ENCODE peak calls at places on chromosome 17, in four cellular contexts. L is GM23338, S is transverse colon, F is endodermal cell. O is an unnamed sample.

GRCh38 chr17:35930211-35931065 is at the start of gene RDM1:
- DNase-seq in S (peak; percentile 74), F (peak; percentile 98), L (peak; percentile 96), O (no peak)

GRCh38 chr17:81071761-81072741 is 37.1 kb downstream of the BAIAP2 start:
- DNase-seq in L (no peak), F (no peak), S (no peak), O (no peak)

GRCh38 chr17:61461967-61462733 is 9.9 kb downstream of the TBX4 start:
- DNase-seq in S (no peak), L (peak; percentile 52), F (peak; percentile 82), O (no peak)

GRCh38 chr17:20098314-20098713 is 89.2 kb downstream of the SPECC1 start:
- DNase-seq in S (no peak), L (no peak), F (no peak), O (no peak)

GRCh38 chr17:17235212-17236174 is 1.5 kb downstream of the FLCN start:
- DNase-seq in S (no peak), F (no peak), L (no peak), O (no peak)

GRCh38 chr17:11332706-11333105 is 91.7 kb downstream of the SHISA6 start:
- DNase-seq in F (peak; percentile 44), L (no peak), S (no peak), O (no peak)

GRCh38 chr17:63431939-63432804 is 13.9 kb downstream of the CYB561 start:
- DNase-seq in S (peak; percentile 40), L (no peak), F (no peak), O (peak; percentile 54)

GRCh38 chr17:40793800-40794199 is 6.0 kb downstream of the KRT28 start:
- DNase-seq in L (no peak), S (no peak), F (no peak), O (no peak)

GRCh38 chr17:66727634-66728570 is 107.0 kb upstream of the CACNG5 start:
- DNase-seq in F (peak; percentile 96), L (peak; percentile 88), S (peak; percentile 57), O (no peak)

GRCh38 chr17:40633871-40634270 is 13.7 kb downstream of the SMARCE1 start:
- DNase-seq in L (no peak), S (no peak), F (no peak), O (no peak)

GRCh38 chr17:82228842-82229685 is at the start of gene SLC16A3:
- DNase-seq in F (peak; percentile 88), L (peak; percentile 73), S (peak; percentile 78), O (no peak)

GRCh38 chr17:1485311-1485747 is 7.2 kb downstream of the MYO1C start:
- DNase-seq in L (peak; percentile 83), F (peak; percentile 93), S (peak; percentile 60), O (no peak)

GRCh38 chr17:56038136-56038535 is 115.1 kb upstream of the ANKFN1 start:
- DNase-seq in F (no peak), S (no peak), L (no peak), O (no peak)

GRCh38 chr17:73899839-73900238 is 255.6 kb upstream of the SDK2 start:
- DNase-seq in L (no peak), S (no peak), F (peak; percentile 28), O (no peak)

GRCh38 chr17:17173921-17174320 is 32.2 kb downstream of the PLD6 start:
- DNase-seq in L (no peak), F (no peak), S (no peak), O (no peak)

GRCh38 chr17:16419929-16420271 is 4.5 kb downstream of the TRPV2 start:
- DNase-seq in S (no peak), F (no peak), L (no peak), O (no peak)

GRCh38 chr17:47739150-47739549 is 6.1 kb downstream of the TBX21 start:
- DNase-seq in L (no peak), S (no peak), F (no peak), O (no peak)

GRCh38 chr17:47735139-47735464 is 2.1 kb downstream of the TBX21 start:
- DNase-seq in L (no peak), F (no peak), S (no peak), O (no peak)

GRCh38 chr17:47735536-47736011 is 2.5 kb downstream of the TBX21 start:
- DNase-seq in F (no peak), L (no peak), S (no peak), O (no peak)

GRCh38 chr17:47738178-47738577 is 5.1 kb downstream of the TBX21 start:
- DNase-seq in L (no peak), F (no peak), S (no peak), O (peak; percentile 55)

GRCh38 chr17:47736501-47737211 is 3.6 kb downstream of the TBX21 start:
- DNase-seq in F (no peak), L (no peak), S (no peak), O (no peak)
- H3K4me1 ChIP-seq in F (no peaks in the 10 kb centered on the region), L (peaks cover 6% of the 10 kb centered on the region), S (no peaks in the 10 kb centered on the region), O (no peaks in the 10 kb centered on the region)

DNA sequence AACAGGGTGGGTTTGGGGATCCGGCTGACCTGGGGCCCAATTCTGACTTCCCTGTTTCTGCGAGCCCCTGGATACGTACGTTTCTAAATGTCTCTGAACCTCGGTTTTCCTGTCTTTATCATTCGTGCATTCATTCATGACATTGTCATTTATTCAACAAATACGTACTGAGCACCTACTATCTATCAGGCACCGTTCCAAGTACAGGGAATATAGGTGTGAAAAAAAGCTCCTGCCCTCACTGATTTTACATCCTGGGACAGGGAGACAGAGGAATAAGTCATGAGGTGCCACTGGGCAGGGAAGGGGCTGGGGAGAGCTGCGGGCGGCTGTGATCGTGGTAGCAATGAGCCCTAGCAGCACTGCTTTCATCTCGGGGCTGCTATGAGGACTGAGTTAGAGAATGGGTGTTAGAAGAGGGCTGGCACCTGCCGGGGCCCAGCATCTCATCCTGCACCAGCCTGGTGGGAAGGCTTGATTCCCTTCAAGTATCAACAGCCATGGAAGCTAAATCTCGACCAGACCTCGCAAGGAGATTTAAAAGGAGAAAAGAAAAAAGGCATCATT is 88.3 kb upstream of the DNAH17 start:
- DNase-seq in S (no peak), L (no peak), F (no peak), O (no peak)
- TF ChIP-seq CTCF in S (no peak), L (no peak), F (no peak), O (no peak)

GRCh38 chr17:77460514-77461046 is 319.8 kb downstream of the SEC14L1 start:
- DNase-seq in F (no peak), S (no peak), L (no peak), O (no peak)

GRCh38 chr17:77458202-77459017 is 317.6 kb downstream of the SEC14L1 start:
- DNase-seq in S (no peak), L (no peak), F (no peak), O (no peak)

GRCh38 chr17:77456951-77457548 is 316.3 kb downstream of the SEC14L1 start:
- DNase-seq in F (no peak), L (no peak), S (no peak), O (no peak)

GRCh38 chr17:77457572-77458201 is 316.9 kb downstream of the SEC14L1 start:
- DNase-seq in L (no peak), F (no peak), S (no peak), O (no peak)

GRCh38 chr17:77459018-77459755 is 318.4 kb downstream of the SEC14L1 start:
- DNase-seq in S (no peak), L (no peak), F (no peak), O (no peak)
- H3K4me1 ChIP-seq in S (peaks cover 46% of the 10 kb centered on the region), L (peaks cover 24% of the 10 kb centered on the region), F (peaks cover 9% of the 10 kb centered on the region), O (no peaks in the 10 kb centered on the region)

DNA sequence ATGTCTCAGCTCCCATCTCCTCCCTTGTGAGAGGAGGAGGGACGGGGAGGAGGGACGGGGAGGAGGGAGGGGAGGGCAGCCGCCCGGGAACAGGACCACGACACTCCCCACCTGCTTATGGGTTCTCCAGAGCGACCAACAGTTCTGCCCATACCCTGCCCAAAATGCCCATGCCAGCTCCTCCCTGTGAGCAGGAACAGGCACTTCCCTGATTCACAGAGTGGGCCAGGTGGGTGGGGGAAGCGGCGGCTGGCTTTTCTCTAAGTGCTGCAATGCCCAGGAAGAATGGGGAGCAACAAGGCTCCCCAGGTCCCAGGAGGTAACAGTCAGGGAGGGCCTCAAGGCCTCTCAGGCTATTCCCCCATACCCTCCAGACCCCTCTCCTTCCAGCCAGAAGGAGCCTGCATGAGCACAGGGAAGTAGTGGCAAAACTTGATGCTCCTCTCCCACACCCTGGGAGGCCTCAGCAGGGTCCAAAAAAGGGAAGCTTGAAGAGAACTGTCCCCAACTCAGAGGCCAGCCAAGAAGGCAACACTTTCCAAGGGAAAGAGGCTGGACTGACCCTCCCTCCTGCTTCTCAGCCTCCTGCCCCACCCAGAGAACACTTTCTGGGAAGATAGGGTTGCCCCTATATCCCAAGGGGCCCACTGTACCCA is 53.8 kb downstream of the MYO18A start:
- DNase-seq in F (no peak), S (no peak), L (no peak), O (no peak)
- TF ChIP-seq CTCF in F (no peak), S (no peak), L (no peak), O (no peak)

GRCh38 chr17:76266244-76266938 is 1.2 kb downstream of the UBALD2 start:
- DNase-seq in L (no peak), S (peak; percentile 47), F (no peak), O (no peak)

GRCh38 chr17:76267051-76267576 is 2.0 kb downstream of the UBALD2 start:
- DNase-seq in L (no peak), S (no peak), F (no peak), O (no peak)

GRCh38 chr17:76268991-76269981 is 4.1 kb downstream of the UBALD2 start:
- DNase-seq in S (no peak), L (peak; percentile 53), F (no peak), O (no peak)

GRCh38 chr17:76270127-76270592 is 5.0 kb downstream of the UBALD2 start:
- DNase-seq in S (no peak), L (no peak), F (no peak), O (no peak)

DNA sequence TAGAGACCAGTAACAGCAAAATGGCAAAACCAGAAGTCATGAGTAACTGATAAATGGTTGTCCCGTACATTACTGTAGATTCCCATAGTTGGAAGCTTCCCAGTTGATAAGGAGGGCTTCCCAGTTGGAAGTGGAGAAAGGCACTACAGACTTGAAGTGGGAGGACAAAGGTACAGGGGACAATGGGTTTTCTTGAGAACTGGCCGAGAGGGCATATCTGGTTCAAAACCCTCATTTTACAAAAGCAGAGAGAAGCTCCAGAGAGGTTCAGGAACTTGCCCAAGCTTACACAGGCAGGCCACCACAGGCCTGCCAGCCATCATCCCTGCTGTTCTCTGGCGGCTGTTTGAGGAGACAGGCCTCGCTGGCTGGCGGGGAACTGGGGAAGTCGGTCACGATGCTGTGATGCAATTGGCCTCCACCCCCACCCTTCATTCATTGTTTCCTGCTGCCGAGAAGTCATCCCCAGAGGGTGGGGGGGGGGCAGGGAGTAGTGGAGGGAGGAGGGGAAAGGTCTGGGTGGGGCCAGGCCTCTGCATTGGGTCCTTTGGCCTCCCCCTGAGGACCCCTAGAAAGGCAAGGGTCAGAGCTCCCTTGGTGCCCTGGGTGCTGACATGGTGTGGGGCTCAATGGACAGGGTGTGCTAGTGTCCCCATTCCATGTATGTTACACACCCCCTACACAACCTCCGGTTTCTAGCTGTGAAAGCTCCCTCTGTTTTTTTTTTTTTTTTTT is 3.0 kb downstream of the UBALD2 start:
- DNase-seq in F (no peak), L (peak; percentile 56), S (peak; percentile 84), O (peak; percentile 87)
- H3K4me1 ChIP-seq in F (peaks cover 19% of the 10 kb centered on the region), L (peaks cover 32% of the 10 kb centered on the region), S (peaks cover 51% of the 10 kb centered on the region), O (peaks cover 2% of the 10 kb centered on the region)

GRCh38 chr17:37490022-37490587 is 414 bp downstream of the DUSP14 start:
- DNase-seq in F (peak; percentile 95), S (peak; percentile 61), L (peak; percentile 85), O (no peak)
- TF ChIP-seq CTCF in F (peak; percentile 66), S (no peak), L (peak; percentile 19), O (no peak)

GRCh38 chr17:65633988-65634387 is 72.5 kb upstream of the AXIN2 start:
- DNase-seq in L (no peak), S (no peak), F (no peak), O (no peak)
- H3K4me1 ChIP-seq in L (peaks cover 5% of the 10 kb centered on the region), S (no peaks in the 10 kb centered on the region), F (no peaks in the 10 kb centered on the region), O (no peaks in the 10 kb centered on the region)